ENCODE peak calls at places on chromosomes 13 and 19, in eight cellular contexts. Z is uterus; E is HCT116; H is adrenal gland; C is CD8-positive, alpha-beta T cell; K is AG10803; L is fibroblast of the aortic adventitia; O is fibroblast of mammary gland. R is an unnamed sample.

GRCh38 chr13:109816979-109817275 is 30.5 kb upstream of the IRS2 start:
- DNase-seq in L (peak), H (no peak), C (no peak), E (no peak), O (peak), K (peak), Z (no peak), R (no peak)

GRCh38 chr13:46871557-46871956 is 25.3 kb downstream of the HTR2A start:
- DNase-seq in L (no peak), Z (no peak), O (no peak), H (no peak), K (no peak), E (no peak), C (no peak), R (no peak)

GRCh38 chr19:30479231-30479630 is 107.0 kb downstream of the ZNF536 start:
- DNase-seq in L (no peak), O (no peak), H (peak), C (no peak), Z (peak), K (peak), E (no peak), R (no peak)

GRCh38 chr19:10672529-10673150 is 18.5 kb downstream of the ILF3 start:
- DNase-seq in O (peak), C (no peak), L (no peak), E (no peak), H (no peak), K (peak), Z (no peak), R (no peak)

GRCh38 chr19:31013391-31013975 is 335.8 kb downstream of the TSHZ3 start:
- DNase-seq in L (no peak), C (no peak), H (no peak), O (no peak), E (no peak), K (no peak), Z (no peak), R (no peak)

GRCh38 chr19:33296473-33297060 is 5.8 kb downstream of the CEBPA start:
- DNase-seq in H (no peak), L (no peak), Z (no peak), E (no peak), C (no peak), K (peak), O (peak), R (no peak)

GRCh38 chr13:80082396-80083096 is 258.4 kb downstream of the SPRY2 start:
- DNase-seq in C (no peak), O (peak), L (peak), K (peak), Z (no peak), H (no peak), E (no peak), R (peak)

GRCh38 chr19:17686027-17686511 is 2.1 kb downstream of the UNC13A start:
- DNase-seq in H (peak), L (peak), C (no peak), K (no peak), E (no peak), O (peak), Z (no peak), R (peak)

GRCh38 chr13:27522847-27523246 is 72.5 kb upstream of the MTIF3 start:
- DNase-seq in L (no peak), K (no peak), C (no peak), Z (no peak), H (no peak), O (no peak), E (no peak), R (no peak)

GRCh38 chr13:99087954-99088491 is 110.2 kb upstream of the DOCK9 start:
- DNase-seq in E (no peak), Z (no peak), K (no peak), C (peak), H (no peak), O (no peak), L (no peak), R (no peak)

GRCh38 chr19:7737215-7737614 is 5.3 kb upstream of the CLEC4G start:
- DNase-seq in H (no peak), E (no peak), C (no peak), O (no peak), L (no peak), Z (no peak), K (no peak), R (no peak)

GRCh38 chr19:2469102-2469914 is 6.6 kb upstream of the GADD45B start:
- DNase-seq in L (peak), E (peak), O (peak), C (no peak), H (no peak), Z (no peak), K (peak), R (peak)

GRCh38 chr13:75368167-75368566 is 113.8 kb downstream of the TBC1D4 start:
- DNase-seq in Z (no peak), O (peak), E (peak), L (peak), K (peak), H (no peak), C (no peak), R (peak)

DNA sequence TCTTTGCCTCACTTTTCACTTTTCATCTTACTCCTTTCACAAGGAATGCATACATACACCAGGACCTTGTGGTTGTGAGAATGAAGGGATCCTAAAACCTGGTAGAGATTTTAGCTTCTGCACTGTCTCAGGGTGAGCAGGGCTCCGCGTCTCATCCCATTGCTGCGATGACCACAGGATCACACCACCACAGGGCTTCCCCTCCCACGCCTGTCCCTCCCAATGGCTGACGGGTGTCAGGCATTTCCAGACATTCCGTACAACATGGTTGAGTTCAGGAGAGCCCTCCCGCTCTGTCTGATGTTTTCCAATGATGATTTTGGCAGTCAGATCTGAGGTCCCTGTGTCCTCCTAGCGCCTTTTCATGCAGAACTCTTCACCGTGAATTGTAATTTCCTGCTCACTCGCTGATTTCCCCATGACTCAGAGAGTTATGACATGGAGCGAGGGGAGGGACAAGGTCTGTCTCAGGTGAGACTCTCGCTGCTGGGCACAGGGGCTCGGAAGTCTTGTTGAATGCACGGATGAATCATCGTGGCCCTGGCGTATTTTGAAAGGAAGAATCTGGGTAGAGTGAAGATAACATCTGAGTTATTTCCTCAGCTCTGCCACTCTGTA is 102.8 kb downstream of the TEX29 start:
- DNase-seq in E (peak), C (no peak), L (no peak), H (no peak), O (no peak), Z (no peak), K (no peak), R (no peak)
- H3K4me3 ChIP-seq in E (peak), C (no peak), L (no peak), H (no peak), O (no peak), Z (no peak), K (no peak), R (no peak)

GRCh38 chr19:55103190-55103589 is 14.2 kb downstream of the PPP1R12C start:
- DNase-seq in L (no peak), C (no peak), H (no peak), E (no peak), Z (no peak), K (no peak), O (no peak), R (no peak)

GRCh38 chr19:55097864-55098715 is 19.3 kb downstream of the PPP1R12C start:
- DNase-seq in L (no peak), H (no peak), O (no peak), E (no peak), K (no peak), C (no peak), Z (no peak), R (no peak)

GRCh38 chr19:55101261-55101660 is 16.2 kb downstream of the PPP1R12C start:
- DNase-seq in O (no peak), E (no peak), K (no peak), C (no peak), L (no peak), Z (no peak), H (no peak), R (no peak)

GRCh38 chr19:55098716-55099556 is 18.5 kb downstream of the PPP1R12C start:
- DNase-seq in L (no peak), O (no peak), E (no peak), Z (no peak), C (no peak), H (no peak), K (no peak), R (no peak)

DNA sequence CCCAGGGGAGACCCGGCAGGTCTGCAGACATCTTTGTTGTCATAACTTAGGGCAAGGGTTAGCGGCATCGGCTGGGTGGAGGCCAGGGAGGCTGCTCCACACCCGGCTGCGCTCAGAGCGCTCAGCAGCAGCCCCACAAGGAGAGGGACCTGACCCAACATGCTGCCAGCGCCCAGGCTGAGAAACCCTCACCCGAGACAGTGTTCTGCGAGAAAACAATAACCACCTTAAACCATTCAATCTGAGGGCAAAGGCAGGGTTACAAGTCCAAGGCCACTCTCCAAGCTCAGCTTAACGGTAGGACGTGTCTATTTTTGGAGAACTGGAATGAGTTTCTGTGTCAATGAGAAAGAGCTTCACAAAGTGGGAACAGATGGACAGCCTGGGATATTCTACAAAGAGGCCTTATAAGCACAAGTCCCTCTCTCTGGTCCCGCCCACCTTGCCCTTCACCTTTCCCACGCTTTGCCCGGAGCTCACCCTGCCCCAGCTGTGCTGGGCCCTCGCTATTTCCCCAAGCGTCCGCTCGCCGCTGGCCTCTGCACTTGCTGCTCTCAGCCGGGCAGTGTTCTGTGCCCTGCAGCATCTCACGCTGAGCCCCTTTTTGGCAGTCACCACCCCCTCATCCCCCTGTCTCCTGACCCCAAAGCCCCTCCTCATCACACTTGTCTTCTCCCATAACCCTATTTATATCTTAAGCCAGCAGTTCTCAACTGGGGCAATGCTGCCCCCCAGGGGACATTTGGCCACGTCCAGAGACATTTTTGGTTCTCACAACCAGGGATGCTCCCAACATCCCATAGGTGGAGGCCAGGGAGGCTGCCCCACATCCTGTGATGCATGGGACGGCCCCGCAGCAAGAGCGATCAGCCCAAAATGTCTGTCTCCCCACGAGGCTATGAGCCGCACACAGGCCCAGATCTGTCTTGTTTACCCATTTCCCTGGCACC is 17.6 kb downstream of the PPP1R12C start:
- DNase-seq in K (no peak), H (no peak), O (no peak), Z (peak), C (no peak), L (no peak), E (no peak), R (no peak)
- TF ChIP-seq CTCF in K (peak), H (no peak), O (peak), Z (no peak), C (no peak), L (no peak), E (peak), R (no peak)

GRCh38 chr19:34667349-34668076 is 9.4 kb downstream of the SCGB2B2 start:
- DNase-seq in E (no peak), Z (no peak), K (peak), H (no peak), O (peak), C (no peak), L (peak), R (peak)
- H3K4me3 ChIP-seq in E (no peak), Z (peak), K (peak), H (peak), O (no peak), C (peak), L (peak), R (peak)

DNA sequence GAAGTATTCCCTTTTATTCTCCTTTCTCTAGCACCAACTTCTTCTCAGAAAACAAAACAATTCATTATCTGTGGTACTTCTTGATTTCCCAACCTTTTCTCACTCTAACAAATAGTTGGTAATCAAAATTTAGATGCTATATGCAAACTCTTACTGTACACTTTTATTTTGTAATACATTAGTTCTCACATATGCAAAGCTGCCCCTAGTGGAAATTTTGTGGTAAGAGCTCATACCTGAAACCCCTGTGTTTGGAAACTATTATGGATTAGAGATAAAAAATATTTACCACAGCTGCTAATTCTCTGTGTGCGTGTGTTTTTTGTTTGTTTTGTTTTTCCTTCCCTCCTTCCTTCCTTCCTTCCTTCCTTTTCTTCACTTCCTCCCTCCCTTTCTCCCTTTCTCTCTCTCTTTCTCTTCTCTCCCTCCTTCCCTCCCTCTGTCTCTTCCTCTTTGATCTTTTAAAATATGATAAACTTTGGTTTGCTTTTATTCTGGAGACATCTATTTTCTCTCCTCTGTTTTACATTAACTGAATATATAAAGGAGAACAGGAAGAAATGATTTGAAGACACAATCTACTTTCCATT is 537.4 kb downstream of the SLITRK6 start:
- DNase-seq in Z (no peak), C (no peak), L (no peak), O (peak), K (no peak), E (no peak), H (no peak), R (peak)
- TF ChIP-seq CTCF in Z (no peak), C (peak), L (peak), O (peak), K (no peak), E (peak), H (peak), R (peak)

GRCh38 chr19:39408392-39409206 is 2.0 kb downstream of the ZFP36 start:
- DNase-seq in H (no peak), E (peak), K (peak), C (peak), Z (peak), L (peak), O (peak), R (peak)

GRCh38 chr19:39409207-39409885 is 2.7 kb downstream of the ZFP36 start:
- DNase-seq in H (peak), K (peak), L (no peak), C (peak), Z (peak), E (peak), O (peak), R (peak)

GRCh38 chr19:39407394-39407643 is 672 bp downstream of the ZFP36 start:
- DNase-seq in K (peak), Z (no peak), L (no peak), H (no peak), O (no peak), C (no peak), E (no peak), R (no peak)

GRCh38 chr19:39406656-39407393 is at the start of gene ZFP36:
- DNase-seq in O (peak), L (peak), H (peak), E (peak), C (peak), K (peak), Z (peak), R (peak)

DNA sequence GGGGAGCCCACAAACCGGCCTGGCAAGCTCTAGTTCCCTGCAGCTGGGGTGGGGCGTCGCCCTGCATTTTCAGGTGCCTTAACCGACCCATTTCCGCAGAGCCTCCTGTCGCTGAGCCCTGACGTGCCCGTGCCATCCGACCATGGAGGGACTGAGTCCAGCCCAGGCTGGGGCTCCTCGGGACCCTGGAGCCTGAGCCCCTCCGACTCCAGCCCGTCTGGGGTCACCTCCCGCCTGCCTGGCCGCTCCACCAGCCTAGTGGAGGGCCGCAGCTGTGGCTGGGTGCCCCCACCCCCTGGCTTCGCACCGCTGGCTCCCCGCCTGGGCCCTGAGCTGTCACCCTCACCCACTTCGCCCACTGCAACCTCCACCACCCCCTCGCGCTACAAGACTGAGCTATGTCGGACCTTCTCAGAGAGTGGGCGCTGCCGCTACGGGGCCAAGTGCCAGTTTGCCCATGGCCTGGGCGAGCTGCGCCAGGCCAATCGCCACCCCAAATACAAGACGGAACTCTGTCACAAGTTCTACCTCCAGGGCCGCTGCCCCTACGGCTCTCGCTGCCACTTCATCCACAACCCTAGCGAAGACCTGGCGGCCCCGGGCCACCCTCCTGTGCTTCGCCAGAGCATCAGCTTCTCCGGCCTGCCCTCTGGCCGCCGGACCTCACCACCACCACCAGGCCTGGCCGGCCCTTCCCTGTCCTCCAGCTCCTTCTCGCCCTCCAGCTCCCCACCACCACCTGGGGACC is 1.2 kb downstream of the ZFP36 start:
- DNase-seq in H (no peak), C (peak), L (peak), E (no peak), Z (peak), K (peak), O (peak), R (peak)
- H3K4me3 ChIP-seq in H (peak), C (peak), L (peak), E (peak), Z (peak), K (peak), O (peak), R (peak)

GRCh38 chr13:108609353-108609752 is 20.1 kb upstream of the MYO16 start:
- DNase-seq in E (peak), K (peak), H (no peak), L (peak), Z (no peak), C (no peak), O (peak), R (peak)
- TF ChIP-seq CTCF in E (peak), K (peak), H (no peak), L (peak), Z (peak), C (no peak), O (peak), R (peak)

GRCh38 chr19:53577968-53578367 is 40.0 kb downstream of the ZNF331 start:
- DNase-seq in L (no peak), H (no peak), O (no peak), K (no peak), E (no peak), Z (no peak), C (no peak), R (no peak)

GRCh38 chr19:53580871-53581835 is 43.2 kb downstream of the ZNF331 start:
- DNase-seq in E (no peak), L (no peak), K (no peak), Z (no peak), O (no peak), C (no peak), H (no peak), R (no peak)

GRCh38 chr19:53581871-53582279 is 43.9 kb downstream of the ZNF331 start:
- DNase-seq in K (no peak), L (no peak), O (no peak), Z (no peak), E (no peak), H (no peak), C (no peak), R (no peak)

GRCh38 chr19:53576941-53577653 is 39.2 kb downstream of the ZNF331 start:
- DNase-seq in K (no peak), C (no peak), H (no peak), L (no peak), E (no peak), Z (no peak), O (no peak), R (no peak)

DNA sequence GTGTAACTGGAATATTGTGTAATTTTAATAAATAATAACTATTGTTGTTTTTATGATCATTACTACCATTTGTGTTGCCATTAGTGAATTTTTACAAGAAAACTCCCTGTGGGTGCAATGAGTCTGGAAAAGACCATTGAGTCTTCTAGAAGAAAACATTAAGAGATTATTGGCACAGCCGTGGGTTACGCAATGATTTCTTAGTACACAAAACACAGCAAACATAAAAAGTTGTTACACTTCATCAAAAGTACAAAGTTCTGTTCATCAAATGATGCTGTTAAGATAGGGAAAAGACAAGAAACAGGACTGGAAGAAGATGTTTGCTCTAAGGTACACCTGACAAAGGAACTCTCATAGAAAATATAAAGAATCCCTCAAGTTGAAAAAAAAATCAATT is 41.6 kb downstream of the ZNF331 start:
- DNase-seq in O (no peak), K (no peak), E (no peak), C (no peak), L (no peak), Z (no peak), H (no peak), R (no peak)
- H3K4me3 ChIP-seq in O (no peak), K (no peak), E (no peak), C (no peak), L (no peak), Z (no peak), H (no peak), R (no peak)

DNA sequence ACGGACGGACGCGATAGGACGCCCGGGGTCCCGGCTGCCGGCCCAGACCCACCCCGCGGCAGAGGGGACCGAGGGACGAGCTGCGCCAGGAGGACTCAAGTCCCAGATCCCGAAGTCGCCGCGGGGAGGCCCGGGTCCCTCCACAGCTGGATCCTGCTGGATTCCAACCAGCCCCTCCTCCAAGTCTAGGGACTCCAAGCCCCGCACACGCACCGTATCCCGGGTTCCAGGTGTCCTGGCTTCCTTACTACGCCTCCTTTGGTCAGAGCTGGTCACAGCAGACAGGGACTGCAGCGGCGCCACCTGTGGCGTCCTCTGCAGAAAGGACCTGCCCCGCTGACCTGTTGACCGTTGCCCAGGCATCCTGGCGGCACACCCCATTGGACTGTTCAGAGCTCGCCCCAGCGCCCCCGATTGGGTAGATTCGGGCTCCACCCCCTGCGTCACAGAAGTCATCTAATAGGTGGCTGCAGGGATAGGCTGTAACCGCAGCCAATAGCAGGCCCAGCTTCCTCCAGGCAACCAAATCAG is 29.0 kb upstream of the ZNF709 start:
- DNase-seq in L (no peak), K (no peak), Z (no peak), C (no peak), E (no peak), H (peak), O (no peak), R (no peak)
- TF ChIP-seq CTCF in L (no peak), K (no peak), Z (no peak), C (no peak), E (no peak), H (no peak), O (no peak), R (no peak)

R was measured in fibroblast of pulmonary artery.